ENCODE peak calls at places on chromosomes 7 and 10, in four cellular contexts. One of them, this sample, is unnamed.
A peak's percentile ranks its signal among the peaks of the same experiment; 100 is the strongest.

GRCh38 chr10:123995461-123996131 is 97.8 kb downstream of the CHST15 start:
- DNase-seq in SW480: peak; percentile 79
- DNase-seq in nephron progenitor cell: peak; percentile 47
- DNase-seq in sigmoid colon: peak; percentile 88
- DNase-seq in this sample: no peak

GRCh38 chr7:150943453-150943814 is 34.7 kb downstream of the KCNH2 start:
- DNase-seq in sigmoid colon: peak; percentile 46
- DNase-seq in SW480: no peak
- DNase-seq in nephron progenitor cell: no peak
- DNase-seq in this sample: no peak

GRCh38 chr7:32093415-32094408 is 23.5 kb upstream of the PDE1C start:
- DNase-seq in sigmoid colon: no peak
- DNase-seq in nephron progenitor cell: no peak
- DNase-seq in SW480: no peak
- DNase-seq in this sample: no peak

GRCh38 chr10:102691701-102692100 is 22.5 kb downstream of the ARL3 start:
- DNase-seq in SW480: no peak
- DNase-seq in nephron progenitor cell: no peak
- DNase-seq in sigmoid colon: peak; percentile 35
- DNase-seq in this sample: no peak

GRCh38 chr10:119494224-119495060 is 48.1 kb downstream of the RGS10 start:
- DNase-seq in sigmoid colon: peak; percentile 74
- DNase-seq in nephron progenitor cell: no peak
- DNase-seq in SW480: no peak
- DNase-seq in this sample: no peak

GRCh38 chr7:113128028-113128427 is 9.7 kb upstream of the SMIM30 start:
- DNase-seq in sigmoid colon: no peak
- DNase-seq in nephron progenitor cell: no peak
- DNase-seq in SW480: no peak
- DNase-seq in this sample: no peak

GRCh38 chr7:6531492-6532279 is 19.6 kb downstream of the GRID2IP start:
- DNase-seq in nephron progenitor cell: no peak
- DNase-seq in sigmoid colon: no peak
- DNase-seq in SW480: no peak
- DNase-seq in this sample: no peak

GRCh38 chr10:98106531-98106930 is 27.9 kb upstream of the R3HCC1L start:
- DNase-seq in SW480: no peak
- DNase-seq in nephron progenitor cell: no peak
- DNase-seq in sigmoid colon: no peak
- DNase-seq in this sample: no peak

GRCh38 chr10:86520871-86521619 is 547 bp downstream of the WAPL start:
- DNase-seq in nephron progenitor cell: peak; percentile 55
- DNase-seq in sigmoid colon: peak; percentile 76
- DNase-seq in SW480: peak; percentile 22
- DNase-seq in this sample: peak; percentile 38

GRCh38 chr7:128791121-128791967 is 424 bp upstream of the CCDC136 start:
- DNase-seq in nephron progenitor cell: peak; percentile 87
- DNase-seq in SW480: peak; percentile 44
- DNase-seq in sigmoid colon: peak; percentile 89
- DNase-seq in this sample: peak; percentile 79

GRCh38 chr7:140039071-140039470 is 23.7 kb downstream of the PARP12 start:
- DNase-seq in nephron progenitor cell: no peak
- DNase-seq in SW480: no peak
- DNase-seq in sigmoid colon: no peak
- DNase-seq in this sample: no peak

GRCh38 chr10:4033341-4033896 is 248.4 kb upstream of the KLF6 start:
- DNase-seq in SW480: no peak
- DNase-seq in sigmoid colon: no peak
- DNase-seq in nephron progenitor cell: no peak
- DNase-seq in this sample: no peak

GRCh38 chr7:52017802-52018679 is 701.4 kb upstream of the COBL start:
- DNase-seq in nephron progenitor cell: peak; percentile 53
- DNase-seq in SW480: peak; percentile 67
- DNase-seq in sigmoid colon: no peak
- DNase-seq in this sample: no peak

GRCh38 chr7:156475179-156475578 is 165.4 kb upstream of the RNF32 start:
- DNase-seq in sigmoid colon: no peak
- DNase-seq in SW480: peak; percentile 76
- DNase-seq in nephron progenitor cell: no peak
- DNase-seq in this sample: no peak

GRCh38 chr7:131045526-131045925 is 282.1 kb upstream of the MKLN1 start:
- DNase-seq in nephron progenitor cell: no peak
- DNase-seq in sigmoid colon: no peak
- DNase-seq in SW480: no peak
- DNase-seq in this sample: no peak

GRCh38 chr7:149495785-149496641 is 1.6 kb downstream of the ZNF746 start:
- DNase-seq in nephron progenitor cell: peak; percentile 23
- DNase-seq in sigmoid colon: peak; percentile 93
- DNase-seq in SW480: no peak
- DNase-seq in this sample: no peak

GRCh38 chr10:129755075-129756020 is 208.7 kb downstream of the EBF3 start:
- DNase-seq in SW480: no peak
- DNase-seq in nephron progenitor cell: no peak
- DNase-seq in sigmoid colon: peak; percentile 50
- DNase-seq in this sample: no peak

GRCh38 chr10:130009228-130009627 is 45.2 kb upstream of the EBF3 start:
- DNase-seq in nephron progenitor cell: no peak
- DNase-seq in sigmoid colon: no peak
- DNase-seq in SW480: no peak
- DNase-seq in this sample: no peak

GRCh38 chr7:76000566-76000965 is 6.2 kb upstream of the TMEM120A start:
- DNase-seq in SW480: no peak
- DNase-seq in nephron progenitor cell: no peak
- DNase-seq in sigmoid colon: peak; percentile 59
- DNase-seq in this sample: no peak

GRCh38 chr10:83078645-83079044 is 1060.7 kb upstream of the GHITM start:
- DNase-seq in sigmoid colon: no peak
- DNase-seq in nephron progenitor cell: no peak
- DNase-seq in SW480: no peak
- DNase-seq in this sample: no peak

GRCh38 chr7:132783824-132784223 is 207.6 kb upstream of the PLXNA4 start:
- DNase-seq in nephron progenitor cell: no peak
- DNase-seq in sigmoid colon: no peak
- DNase-seq in SW480: peak; percentile 70
- DNase-seq in this sample: no peak

This sample was measured in T-helper 9 cell.